ENCODE peak calls at places on chromosomes 6 and 20, in nine cellular contexts. R, E, M, Y, V, I, D, C and N are unnamed samples.

GRCh38 chr6:164106345-164106769 is 691.8 kb downstream of the QKI start:
- DNase-seq in R (peak; percentile 74), E (no peak), M (no peak), Y (no peak), V (peak; percentile 65), I (no peak), D (peak; percentile 16), C (peak; percentile 31), N (peak; percentile 75)

GRCh38 chr20:49572857-49573256 is 4.9 kb upstream of the PTGIS start:
- DNase-seq in R (no peak), E (no peak), M (no peak), Y (no peak), V (no peak), I (no peak), D (no peak), C (peak; percentile 56), N (no peak)

GRCh38 chr20:31474097-31474436 is 860 bp downstream of the DEFB124 start:
- DNase-seq in R (no peak), E (no peak), M (no peak), Y (no peak), V (no peak), I (no peak), D (no peak), C (no peak), N (no peak)

GRCh38 chr20:4341804-4342560 is 326.6 kb upstream of the RNF24 start:
- DNase-seq in R (no peak), E (no peak), M (no peak), Y (no peak), V (no peak), I (peak; percentile 53), D (no peak), C (no peak), N (no peak)

GRCh38 chr6:163263196-163263595 is 151.3 kb upstream of the QKI start:
- DNase-seq in R (no peak), E (no peak), M (no peak), Y (no peak), V (peak; percentile 94), I (no peak), D (no peak), C (no peak), N (peak; percentile 67)

GRCh38 chr6:37731888-37732287 is 34.2 kb upstream of the MDGA1 start:
- DNase-seq in R (no peak), E (no peak), M (peak; percentile 40), Y (no peak), V (no peak), I (no peak), D (no peak), C (no peak), N (no peak)

GRCh38 chr6:168870982-168871381 is 382.7 kb downstream of the THBS2 start:
- DNase-seq in R (no peak), E (no peak), M (no peak), Y (no peak), V (no peak), I (no peak), D (no peak), C (no peak), N (no peak)

GRCh38 chr6:116876107-116876506 is 935 bp upstream of the RFX6 start:
- DNase-seq in R (no peak), E (no peak), M (no peak), Y (no peak), V (no peak), I (no peak), D (no peak), C (no peak), N (no peak)

GRCh38 chr6:51429042-51429712 is 610.5 kb downstream of the TFAP2B start:
- DNase-seq in R (no peak), E (no peak), M (no peak), Y (no peak), V (no peak), I (no peak), D (no peak), C (no peak), N (no peak)

GRCh38 chr6:137975058-137975940 is 108.2 kb downstream of the TNFAIP3 start:
- DNase-seq in R (no peak), E (no peak), M (no peak), Y (no peak), V (no peak), I (peak; percentile 22), D (peak; percentile 23), C (peak; percentile 27), N (no peak)

GRCh38 chr6:158068893-158069799 is 87.5 kb downstream of the SYNJ2 start:
- DNase-seq in R (no peak), E (no peak), M (peak; percentile 84), Y (no peak), V (no peak), I (peak; percentile 58), D (no peak), C (peak; percentile 84), N (no peak)

GRCh38 chr20:49323622-49324238 is 45.9 kb upstream of the ZNFX1 start:
- DNase-seq in R (no peak), E (no peak), M (no peak), Y (no peak), V (no peak), I (peak; percentile 74), D (peak; percentile 52), C (peak; percentile 89), N (no peak)

GRCh38 chr6:162856885-162857284 is 129.1 kb downstream of the PACRG start:
- DNase-seq in R (no peak), E (peak; percentile 31), M (peak; percentile 11), Y (no peak), V (peak; percentile 67), I (peak; percentile 60), D (peak; percentile 64), C (peak; percentile 69), N (peak; percentile 14)

GRCh38 chr6:146550911-146551310 is 7.3 kb downstream of the RAB32 start:
- DNase-seq in R (no peak), E (no peak), M (no peak), Y (no peak), V (no peak), I (peak; percentile 66), D (no peak), C (no peak), N (no peak)

GRCh38 chr6:16978686-16979085 is 123.2 kb upstream of the STMND1 start:
- DNase-seq in R (no peak), E (no peak), M (no peak), Y (no peak), V (no peak), I (no peak), D (no peak), C (no peak), N (no peak)

DNA sequence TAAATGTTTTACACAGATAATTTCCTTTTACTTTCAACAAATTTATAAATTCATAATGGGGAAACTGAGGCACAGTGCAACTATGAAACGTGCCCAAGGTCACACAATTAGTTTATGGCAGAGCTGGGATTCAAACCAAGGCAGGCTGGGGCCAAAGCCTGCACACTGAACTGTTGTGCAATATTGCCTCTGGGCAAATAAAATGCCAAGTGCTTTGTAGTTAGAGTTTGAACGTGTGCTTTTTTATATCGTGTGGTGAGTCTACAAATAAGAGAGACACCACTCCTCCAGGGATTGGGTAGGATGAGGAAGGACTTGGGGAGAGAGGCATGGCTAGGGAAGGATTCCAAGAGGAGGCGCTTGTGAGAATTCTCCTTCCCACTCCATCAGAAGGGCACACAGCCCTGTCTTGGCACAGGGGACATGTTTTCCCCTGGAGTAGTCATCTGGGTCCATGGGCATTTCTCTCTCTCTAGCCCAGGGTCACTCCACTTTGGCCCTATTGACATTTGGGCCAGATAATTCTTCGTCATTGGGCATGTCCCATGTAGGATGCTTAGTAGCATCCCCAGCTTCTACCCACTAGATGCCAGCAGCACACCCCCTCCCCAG is 2.8 kb upstream of the CDH22 start:
- DNase-seq in R (no peak), E (no peak), M (no peak), Y (no peak), V (no peak), I (no peak), D (peak; percentile 58), C (no peak), N (no peak)
- H3K27me3 ChIP-seq in R (peaks cover 54% of the 10 kb centered on the region), E (peaks cover 21% of the 10 kb centered on the region), M (peaks cover 100% of the 10 kb centered on the region), Y (no peaks in the 10 kb centered on the region), V (no peaks in the 10 kb centered on the region), I (peaks cover 93% of the 10 kb centered on the region), D (peaks cover 92% of the 10 kb centered on the region), C (peaks cover 73% of the 10 kb centered on the region), N (peaks cover 84% of the 10 kb centered on the region)

GRCh38 chr20:46004187-46004586 is 4.5 kb upstream of the MMP9 start:
- DNase-seq in R (no peak), E (no peak), M (no peak), Y (no peak), V (peak; percentile 28), I (no peak), D (no peak), C (no peak), N (no peak)
- H3K4me1 ChIP-seq in R (peaks cover 19% of the 10 kb centered on the region), E (no peaks in the 10 kb centered on the region), M (no peaks in the 10 kb centered on the region), Y (no peaks in the 10 kb centered on the region), V (peaks cover 5% of the 10 kb centered on the region), I (no peaks in the 10 kb centered on the region), D (no peaks in the 10 kb centered on the region), C (peaks cover 4% of the 10 kb centered on the region), N (no peaks in the 10 kb centered on the region)

GRCh38 chr20:39070484-39071231 is 108.5 kb downstream of the DHX35 start:
- DNase-seq in R (no peak), E (no peak), M (no peak), Y (no peak), V (no peak), I (peak; percentile 56), D (peak; percentile 71), C (peak; percentile 25), N (no peak)
- H3K27me3 ChIP-seq in R (no peaks in the 10 kb centered on the region), E (no peaks in the 10 kb centered on the region), M (peaks cover 42% of the 10 kb centered on the region), Y (no peaks in the 10 kb centered on the region), V (no peaks in the 10 kb centered on the region), I (peaks cover 5% of the 10 kb centered on the region), D (peaks cover 22% of the 10 kb centered on the region), C (peaks cover 8% of the 10 kb centered on the region), N (no peaks in the 10 kb centered on the region)

DNA sequence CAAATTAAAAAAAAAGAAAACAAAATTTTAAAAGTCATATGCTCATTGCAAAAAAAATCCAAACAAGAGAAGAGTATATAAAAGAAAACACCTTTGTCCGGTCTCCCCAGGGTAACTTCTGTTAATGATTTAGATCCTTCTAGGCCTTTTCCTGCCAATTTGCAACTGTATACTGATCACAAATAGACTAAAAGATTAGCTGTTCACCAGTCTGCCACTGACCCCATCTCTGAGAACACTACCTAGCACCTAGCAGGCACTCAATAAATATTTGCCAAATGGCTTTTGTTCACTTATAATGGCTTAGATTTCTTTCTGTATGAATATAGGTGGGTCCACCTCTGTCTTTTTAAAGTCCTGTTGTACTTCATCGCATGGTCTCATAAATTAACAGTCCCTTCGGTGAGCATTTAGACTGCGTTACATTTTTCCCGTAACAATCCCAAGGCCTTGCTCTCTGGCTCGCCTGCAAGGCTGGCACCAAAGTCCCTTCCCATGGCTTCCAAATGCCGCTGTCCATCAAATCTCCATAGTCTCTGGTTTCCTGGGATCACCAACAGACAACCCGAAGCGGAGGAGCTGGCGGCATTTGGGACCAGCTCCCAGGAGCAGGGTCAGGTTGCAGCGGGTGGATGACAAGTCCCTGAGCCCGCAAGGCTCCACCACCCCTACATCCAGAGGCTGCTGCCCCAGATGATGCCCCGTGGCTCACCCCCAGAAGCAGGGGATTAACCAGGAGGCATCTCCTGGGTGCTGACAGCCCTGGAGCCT is 11.8 kb downstream of the JPH2 start:
- DNase-seq in R (no peak), E (no peak), M (no peak), Y (no peak), V (no peak), I (no peak), D (no peak), C (no peak), N (peak; percentile 97)
- H3K4me1 ChIP-seq in R (peaks cover 4% of the 10 kb centered on the region), E (no peaks in the 10 kb centered on the region), M (peaks cover 15% of the 10 kb centered on the region), Y (no peaks in the 10 kb centered on the region), V (no peaks in the 10 kb centered on the region), I (peaks cover 1% of the 10 kb centered on the region), D (no peaks in the 10 kb centered on the region), C (no peaks in the 10 kb centered on the region), N (peaks cover 91% of the 10 kb centered on the region)